ENCODE peak calls at places on chromosomes 7 and 10, in five cellular contexts. V is tibial nerve, Z is pancreas, C is ovary, F is A549. J is an unnamed sample.
A peak's percentile ranks its signal among the peaks of the same experiment; 100 is the strongest.

GRCh38 chr7:44275829-44276570 is 49.4 kb downstream of the CAMK2B start:
- DNase-seq in V (no peak), Z (peak; percentile 46), C (no peak), F (no peak), J (peak; percentile 5)

GRCh38 chr10:24427678-24428409 is 218.9 kb downstream of the KIAA1217 start:
- DNase-seq in V (no peak), Z (no peak), C (no peak), F (no peak), J (no peak)

GRCh38 chr7:90720970-90721768 is 125.0 kb downstream of the CDK14 start:
- DNase-seq in V (peak; percentile 63), Z (no peak), C (peak; percentile 38), F (no peak), J (no peak)

GRCh38 chr10:70770001-70770400 is 15.2 kb downstream of the TBATA start:
- DNase-seq in V (no peak), Z (no peak), C (no peak), F (no peak), J (no peak)

GRCh38 chr7:25656581-25657026 is 428.3 kb upstream of the NPVF start:
- DNase-seq in V (no peak), Z (no peak), C (no peak), F (no peak), J (no peak)

GRCh38 chr10:11563936-11564335 is 47.5 kb downstream of the USP6NL start:
- DNase-seq in V (no peak), Z (no peak), C (no peak), F (no peak), J (no peak)

GRCh38 chr10:93573051-93573909 is 6.8 kb downstream of the FFAR4 start:
- DNase-seq in V (no peak), Z (no peak), C (no peak), F (no peak), J (peak; percentile 34)

GRCh38 chr7:95104739-95105138 is 197.3 kb downstream of the PPP1R9A start:
- DNase-seq in V (no peak), Z (no peak), C (no peak), F (peak; percentile 42), J (no peak)

GRCh38 chr7:91718071-91718470 is 162.4 kb downstream of the MTERF1 start:
- DNase-seq in V (no peak), Z (no peak), C (no peak), F (no peak), J (no peak)

GRCh38 chr10:3106908-3107425 is 39.6 kb downstream of the PFKP start:
- DNase-seq in V (no peak), Z (no peak), C (no peak), F (peak; percentile 60), J (no peak)

GRCh38 chr10:63935705-63936104 is 414.5 kb downstream of the REEP3 start:
- DNase-seq in V (no peak), Z (no peak), C (no peak), F (peak; percentile 13), J (no peak)
- TF ChIP-seq CTCF in V (no peak), Z (no peak), C (no peak), F (peak; percentile 30), J (no peak)

DNA sequence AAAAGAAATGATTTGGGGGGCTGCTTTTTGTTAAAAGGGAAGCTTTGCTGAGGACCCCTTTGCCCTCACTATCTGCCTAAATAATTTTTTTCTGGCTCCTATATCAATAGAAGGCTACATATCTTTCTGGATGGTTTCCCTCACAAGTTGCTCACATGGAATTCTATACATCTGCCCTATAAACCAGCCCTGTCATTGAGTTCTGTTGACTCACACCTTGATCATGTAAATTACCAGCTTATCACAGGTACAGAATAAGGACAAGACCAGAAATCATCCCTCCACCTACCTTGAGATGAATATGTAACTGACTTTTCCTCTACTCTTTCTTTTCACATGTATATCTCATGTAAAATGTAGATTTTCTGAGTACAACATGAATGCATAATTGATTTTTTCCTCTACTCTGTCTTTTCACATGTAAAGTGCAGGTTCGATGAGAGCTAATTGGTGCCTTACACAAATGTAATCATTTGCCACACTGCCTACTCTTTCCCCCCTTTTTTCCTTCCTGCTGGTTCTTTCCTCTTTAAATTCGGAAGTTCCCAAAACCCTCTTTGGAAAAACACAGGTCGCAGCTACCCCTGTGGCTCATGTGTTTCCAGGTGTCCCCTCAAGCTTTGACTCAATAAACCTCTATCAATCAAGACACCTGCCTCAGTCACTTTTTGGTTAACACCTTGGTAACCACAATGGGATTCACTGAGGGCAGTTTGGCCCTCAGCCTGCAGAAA is 12.5 kb downstream of the CYP3A43 start:
- DNase-seq in V (no peak), Z (no peak), C (no peak), F (no peak), J (no peak)
- H3K27ac ChIP-seq in V (no peak overlapping the region), Z (no peak overlapping the region), C (no peak overlapping the region), F (no peak overlapping the region), J (no peak overlapping the region)

GRCh38 chr7:2638224-2638991 is 6.6 kb downstream of the TTYH3 start:
- DNase-seq in V (no peak), Z (no peak), C (no peak), F (no peak), J (peak; percentile 49)

GRCh38 chr7:2637505-2638223 is 5.9 kb downstream of the TTYH3 start:
- DNase-seq in V (peak; percentile 38), Z (no peak), C (no peak), F (no peak), J (peak; percentile 70)

GRCh38 chr7:2640858-2641257 is 9.1 kb downstream of the TTYH3 start:
- DNase-seq in V (no peak), Z (no peak), C (no peak), F (no peak), J (no peak)

GRCh38 chr7:2639994-2640830 is 8.4 kb downstream of the TTYH3 start:
- DNase-seq in V (no peak), Z (no peak), C (no peak), F (no peak), J (no peak)

GRCh38 chr7:2639151-2639993 is 7.6 kb downstream of the TTYH3 start:
- DNase-seq in V (no peak), Z (no peak), C (no peak), F (no peak), J (no peak)
- H3K4me1 ChIP-seq in V (peaks cover 89% of the 10 kb centered on the region), Z (peaks cover 7% of the 10 kb centered on the region), C (peaks cover 29% of the 10 kb centered on the region), F (peaks cover 32% of the 10 kb centered on the region), J (peaks cover 82% of the 10 kb centered on the region)

GRCh38 chr7:157656195-157656769 is 319.5 kb downstream of the DNAJB6 start:
- DNase-seq in V (no peak), Z (no peak), C (no peak), F (peak; percentile 12), J (no peak)
- TF ChIP-seq CTCF in V (no peak), Z (no peak), C (no peak), F (no peak), J (no peak)

DNA sequence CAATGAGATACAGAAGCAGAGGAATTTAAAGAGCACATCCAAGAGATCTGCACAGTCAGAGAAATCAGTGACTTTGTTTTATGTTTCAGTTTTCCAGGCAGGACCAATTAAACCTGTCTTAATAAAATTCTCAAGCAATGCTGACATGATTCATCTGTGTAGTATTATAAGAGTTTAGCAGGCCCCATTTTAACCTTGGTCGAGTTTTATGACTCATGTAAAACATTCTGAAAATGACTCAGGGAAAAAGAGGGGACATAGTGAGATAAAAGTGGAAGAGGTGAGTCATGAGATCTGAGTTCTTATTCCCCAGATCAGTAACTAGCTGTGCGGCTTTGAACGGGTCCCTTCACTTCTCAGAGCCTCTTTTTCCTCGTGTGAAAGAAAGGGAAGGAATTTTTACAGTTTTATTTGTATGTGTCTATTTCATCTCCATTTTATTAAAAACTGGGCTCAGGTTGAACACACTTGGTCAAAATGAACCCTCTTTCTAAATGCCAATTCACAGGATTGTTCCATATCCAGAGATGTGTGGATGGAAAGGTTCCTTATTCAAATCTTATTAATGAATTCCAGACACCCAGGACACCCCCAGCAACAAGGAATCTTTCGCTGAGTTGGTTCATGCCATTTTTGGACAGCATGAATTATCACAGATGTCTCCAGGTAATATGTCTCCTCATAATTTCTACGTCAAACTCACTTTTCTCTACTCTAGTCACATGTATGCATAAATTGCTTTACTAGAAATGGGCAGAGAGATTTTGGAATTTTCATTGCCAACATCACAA is 143.2 kb downstream of the JAZF1 start:
- DNase-seq in V (no peak), Z (no peak), C (no peak), F (peak; percentile 95), J (no peak)
- H3K27ac ChIP-seq in V (no peak overlapping the region), Z (peak overlapping the region; percentile 12), C (peak overlapping the region; percentile 62), F (peak overlapping the region; percentile 90), J (peak overlapping the region; percentile 42)

GRCh38 chr10:110528224-110528997 is 30.7 kb downstream of the DUSP5 start:
- DNase-seq in V (no peak), Z (no peak), C (no peak), F (no peak), J (no peak)
- H3K4me1 ChIP-seq in V (peaks cover 12% of the 10 kb centered on the region), Z (no peaks in the 10 kb centered on the region), C (peaks cover 3% of the 10 kb centered on the region), F (peaks cover 87% of the 10 kb centered on the region), J (peaks cover 10% of the 10 kb centered on the region)

GRCh38 chr7:37916673-37917660 is at the start of gene SFRP4:
- DNase-seq in V (peak; percentile 46), Z (peak; percentile 80), C (peak; percentile 91), F (peak; percentile 84), J (peak; percentile 61)

GRCh38 chr7:37920305-37920618 is 178 bp upstream of the EPDR1 start:
- DNase-seq in V (no peak), Z (no peak), C (no peak), F (no peak), J (no peak)

GRCh38 chr7:37916017-37916672 is 472 bp downstream of the SFRP4 start:
- DNase-seq in V (peak; percentile 19), Z (peak; percentile 72), C (peak; percentile 66), F (peak; percentile 73), J (no peak)

GRCh38 chr7:37920619-37921339 is at the start of gene EPDR1:
- DNase-seq in V (peak; percentile 38), Z (peak; percentile 80), C (peak; percentile 75), F (peak; percentile 89), J (peak; percentile 57)

DNA sequence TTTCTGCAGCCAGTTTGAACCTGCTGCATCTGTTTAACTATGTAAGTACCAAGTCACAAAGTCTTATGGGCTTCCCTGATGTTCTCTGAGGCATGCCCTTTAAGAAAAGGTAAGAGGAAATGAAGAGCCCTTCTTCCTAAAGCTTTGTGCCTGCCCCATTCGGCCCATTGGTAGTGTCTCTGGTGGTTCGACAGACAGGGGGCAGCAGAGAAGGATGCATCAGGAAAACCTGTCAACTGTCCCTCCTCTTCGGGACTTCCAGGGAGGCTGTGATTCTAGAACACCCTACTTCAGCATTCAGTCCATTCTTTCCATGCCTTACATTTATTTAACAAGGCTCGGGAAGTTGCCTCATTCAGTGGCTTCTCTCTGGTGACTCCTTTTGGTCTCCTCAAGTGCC is 1.9 kb upstream of the SFRP4 start:
- DNase-seq in V (no peak), Z (no peak), C (no peak), F (no peak), J (no peak)
- TF ChIP-seq CTCF in V (no peak), Z (no peak), C (no peak), F (no peak), J (no peak)

DNA sequence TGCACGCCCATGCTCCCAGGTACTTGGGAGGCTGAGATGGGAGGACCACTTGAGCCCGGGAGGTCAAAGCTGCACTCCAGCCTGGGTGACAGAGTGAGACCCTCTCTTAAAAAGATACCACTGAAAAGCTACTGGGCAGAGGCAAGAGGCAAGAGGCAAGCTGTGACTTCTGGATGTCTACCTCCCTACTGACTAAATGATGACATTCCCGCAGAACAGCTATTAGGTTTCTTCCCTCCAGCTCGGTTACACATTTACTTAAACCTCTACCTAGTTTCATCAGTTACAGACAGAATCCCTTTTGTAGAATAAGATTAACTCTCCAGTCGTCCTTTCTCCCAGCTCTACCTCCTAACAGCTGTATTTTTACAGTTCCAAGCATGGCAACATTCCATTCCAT is 21.2 kb downstream of the RHEB start:
- DNase-seq in V (no peak), Z (no peak), C (no peak), F (no peak), J (no peak)
- H3K27ac ChIP-seq in V (no peak overlapping the region), Z (no peak overlapping the region), C (no peak overlapping the region), F (no peak overlapping the region), J (no peak overlapping the region)

J was measured in heart right ventricle.